ENCODE peak calls at places on chromosomes 5 and 9, in four cellular contexts. P is K562, G is GM12878, E is HepG2. D is an unnamed sample.

GRCh38 chr5:176673651-176674583 is 26.6 kb downstream of the TSPAN17 start:
- DNase-seq in G (no peak), P (no peak), E (no peak), D (no peak)

GRCh38 chr9:129319938-129320481 is 141.9 kb upstream of the IER5L start:
- DNase-seq in E (no peak), G (no peak), P (peak; percentile 2), D (no peak)

GRCh38 chr9:121440265-121440664 is 59.4 kb downstream of the GGTA1 start:
- DNase-seq in E (peak; percentile 39), P (peak; percentile 53), G (no peak), D (peak; percentile 55)

GRCh38 chr5:172342907-172343306 is 59.3 kb upstream of the UBTD2 start:
- DNase-seq in P (no peak), G (no peak), E (no peak), D (no peak)

GRCh38 chr9:133130721-133131244 is 9.7 kb upstream of the RALGDS start:
- DNase-seq in P (no peak), G (no peak), E (no peak), D (no peak)

GRCh38 chr9:71249729-71250317 is 128.4 kb upstream of the TRPM3 start:
- DNase-seq in G (no peak), P (peak; percentile 46), E (peak; percentile 61), D (peak; percentile 56)

GRCh38 chr5:36696059-36696673 is 89.8 kb downstream of the SLC1A3 start:
- DNase-seq in E (peak; percentile 26), P (peak; percentile 53), G (no peak), D (peak; percentile 65)

GRCh38 chr5:25614466-25614865 is 969.7 kb upstream of the CDH10 start:
- DNase-seq in P (no peak), E (no peak), G (no peak), D (no peak)

GRCh38 chr5:101390317-101390908 is 487.3 kb upstream of the ST8SIA4 start:
- DNase-seq in E (peak; percentile 46), G (peak; percentile 12), P (peak; percentile 2), D (peak; percentile 36)

DNA sequence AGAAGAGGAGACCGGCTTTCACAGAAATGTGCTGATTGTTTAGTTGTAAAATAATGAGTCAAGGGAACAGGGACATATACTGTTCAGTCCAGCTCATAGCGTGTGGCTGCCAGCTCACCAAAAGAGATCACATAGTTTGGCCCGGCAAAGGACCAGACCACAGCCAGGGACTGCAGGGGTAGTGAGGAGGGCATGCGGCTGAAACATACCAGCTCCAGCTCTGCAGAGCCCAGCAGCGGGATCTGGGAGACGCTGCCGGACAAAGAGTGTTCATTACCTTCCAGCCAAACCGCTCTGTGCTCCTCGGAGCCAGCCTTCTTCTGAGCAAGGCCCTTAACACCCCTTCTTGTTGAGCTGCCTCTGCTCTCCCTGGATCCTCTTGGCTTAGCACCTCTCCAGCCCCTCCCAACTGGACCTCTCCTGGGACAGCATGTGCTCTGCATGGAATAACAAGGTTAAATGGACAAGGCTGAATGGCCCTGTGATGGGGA is 116.8 kb upstream of the CNTLN start:
- DNase-seq in P (no peak), E (no peak), G (no peak), D (no peak)
- TF ChIP-seq TARDBP in P (no peak), E (no peak), G (no peak), D (no peak)

GRCh38 chr5:1779782-1780620 is 19.6 kb downstream of the MRPL36 start:
- DNase-seq in P (no peak), E (no peak), G (no peak), D (no peak)

GRCh38 chr5:1782385-1783213 is 17.0 kb downstream of the MRPL36 start:
- DNase-seq in P (no peak), E (no peak), G (no peak), D (no peak)

GRCh38 chr5:1780621-1780945 is 19.1 kb downstream of the MRPL36 start:
- DNase-seq in G (no peak), E (no peak), P (no peak), D (no peak)

GRCh38 chr5:1781726-1782384 is 17.8 kb downstream of the MRPL36 start:
- DNase-seq in E (no peak), G (no peak), P (no peak), D (no peak)

GRCh38 chr5:1781107-1781506 is 18.5 kb downstream of the MRPL36 start:
- DNase-seq in E (no peak), G (no peak), P (no peak), D (no peak)
- TF ChIP-seq TARDBP in E (no peak), G (no peak), P (no peak), D (no peak)

DNA sequence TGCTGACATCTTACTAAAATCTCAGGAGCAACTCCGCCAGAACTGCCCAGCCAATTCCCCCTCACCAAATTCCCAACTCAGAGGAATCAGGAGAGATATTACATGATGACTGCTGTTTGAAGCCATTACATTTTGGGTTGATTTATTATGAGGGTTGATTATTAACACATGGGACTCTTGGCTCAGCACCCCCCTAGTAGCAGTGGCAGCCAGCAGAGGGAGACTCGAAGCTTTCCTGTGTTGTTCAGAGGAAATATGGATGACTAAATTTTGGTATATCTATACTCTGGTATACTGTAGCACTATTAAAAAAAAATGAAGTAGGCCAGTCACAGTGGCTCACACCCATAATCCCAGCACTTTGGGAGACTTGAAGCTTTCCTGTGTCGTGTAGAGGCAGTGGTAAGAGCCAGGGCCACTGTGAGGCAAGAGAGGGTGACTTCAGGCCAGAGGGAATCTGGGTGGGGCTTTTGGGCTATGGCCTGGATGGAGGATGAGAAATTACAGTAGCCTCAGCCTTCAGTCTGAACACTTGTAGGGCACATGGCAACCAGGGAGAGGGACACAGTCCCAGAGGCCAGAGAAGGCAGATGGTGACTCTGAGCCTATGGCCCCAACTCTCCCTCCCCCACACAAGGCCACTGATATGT is 111.4 kb downstream of the LHX2 start:
- DNase-seq in G (no peak), E (no peak), P (no peak), D (no peak)
- TF ChIP-seq TARDBP in G (no peak), E (no peak), P (no peak), D (no peak)

DNA sequence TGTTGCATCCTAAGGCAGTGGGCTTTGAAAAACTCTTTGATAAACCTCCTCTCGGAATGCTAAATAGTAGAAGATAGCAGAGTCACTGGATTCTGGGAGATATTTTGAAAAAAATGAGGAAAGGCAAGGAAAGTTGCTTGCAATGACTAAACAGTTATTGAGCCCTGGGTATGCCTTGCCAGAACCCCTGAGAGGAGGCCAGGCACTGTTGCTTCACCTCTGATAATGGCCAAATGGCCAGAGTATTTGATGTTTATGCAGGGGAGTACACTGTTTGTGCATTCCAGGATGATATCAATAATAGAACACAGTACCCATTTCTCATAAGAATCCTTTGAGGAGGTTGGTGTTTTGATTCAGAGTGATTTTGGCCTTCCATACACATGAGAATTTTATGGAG is 935.1 kb upstream of the WWC1 start:
- DNase-seq in P (no peak), E (no peak), G (no peak), D (no peak)
- TF ChIP-seq TARDBP in P (no peak), E (no peak), G (no peak), D (no peak)

GRCh38 chr5:147509041-147509709 is 693 bp downstream of the DPYSL3 start:
- DNase-seq in G (no peak), E (no peak), P (no peak), D (no peak)
- TF ChIP-seq TARDBP in G (no peak), E (no peak), P (no peak), D (no peak)

DNA sequence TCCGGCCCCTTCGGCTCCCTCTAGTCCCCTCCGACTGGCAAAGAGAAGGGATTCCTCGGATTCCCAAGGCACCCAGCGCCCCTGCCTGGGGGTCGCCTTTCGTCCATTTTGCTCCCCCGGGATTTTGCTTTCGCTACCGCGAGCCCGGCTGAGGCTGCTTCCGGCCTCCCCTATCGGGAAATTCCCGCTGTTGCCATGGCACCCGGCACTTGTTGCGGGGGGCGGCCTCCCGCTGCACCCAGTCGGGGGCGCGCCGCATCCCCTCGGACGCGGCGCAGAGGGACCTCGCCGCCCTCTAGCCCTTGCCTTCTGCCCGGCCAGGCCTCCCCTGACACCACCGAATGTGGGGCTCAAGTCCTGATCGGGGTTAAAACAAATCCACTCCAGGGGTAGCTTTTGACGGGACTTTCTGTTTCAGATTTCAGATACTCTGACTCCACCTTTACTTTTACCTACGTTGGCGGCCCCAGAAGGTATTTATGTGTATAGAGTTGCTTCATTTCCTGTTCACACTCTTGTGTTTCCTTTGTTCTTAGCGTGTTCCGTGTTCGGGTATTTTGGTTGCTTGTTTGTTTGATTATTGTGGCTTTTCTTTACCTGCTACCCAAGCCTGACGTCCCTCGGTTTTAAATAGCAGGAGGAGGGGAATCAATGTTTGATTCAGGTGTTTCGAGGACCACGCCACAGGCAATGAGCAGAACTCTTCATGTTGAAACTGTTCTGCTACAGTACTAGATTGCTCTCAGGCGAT is 1.4 kb downstream of the PARP8 start:
- DNase-seq in P (no peak), G (peak; percentile 55), E (no peak), D (peak; percentile 34)
- TF ChIP-seq TARDBP in P (no peak), G (no peak), E (no peak), D (no peak)

D was measured in HEK293T.